ENCODE peak calls at places on chromosomes 6 and 20, in nine cellular contexts. A, G, N, Z, O, H, I, L and J are unnamed samples.

GRCh38 chr6:36358235-36358915 is 21.7 kb upstream of the BNIP5 start:
- DNase-seq in H (no peak), I (peak; percentile 42), N (peak; percentile 67), A (peak; percentile 87), Z (no peak), L (no peak), O (no peak), G (no peak), J (no peak)

GRCh38 chr6:131779304-131779703 is 28.5 kb upstream of the ENPP1 start:
- DNase-seq in I (no peak), Z (no peak), A (no peak), H (no peak), L (no peak), N (no peak), G (no peak), O (no peak), J (no peak)

GRCh38 chr6:41588083-41588482 is 41.9 kb downstream of the FOXP4 start:
- DNase-seq in Z (no peak), N (no peak), O (no peak), A (no peak), G (peak; percentile 5), I (no peak), L (no peak), H (no peak), J (no peak)

GRCh38 chr6:49004806-49005205 is 458.2 kb downstream of the MMUT start:
- DNase-seq in N (no peak), A (no peak), Z (no peak), O (no peak), H (no peak), L (no peak), G (no peak), I (no peak), J (no peak)

GRCh38 chr6:149228276-149228962 is 89.1 kb upstream of the TAB2 start:
- DNase-seq in A (peak; percentile 30), H (no peak), I (no peak), O (peak; percentile 13), N (no peak), L (no peak), G (peak; percentile 28), Z (no peak), J (no peak)

GRCh38 chr6:6920984-6921313 is 186.8 kb upstream of the RREB1 start:
- DNase-seq in I (no peak), N (no peak), O (no peak), G (no peak), A (no peak), Z (no peak), L (no peak), H (no peak), J (no peak)

GRCh38 chr6:170174124-170174770 is 116.6 kb downstream of the DLL1 start:
- DNase-seq in Z (no peak), A (no peak), I (no peak), H (no peak), L (peak; percentile 38), O (no peak), G (no peak), N (no peak), J (no peak)

GRCh38 chr6:123415844-123416468 is 220.8 kb downstream of the TRDN start:
- DNase-seq in O (peak; percentile 59), L (no peak), I (peak; percentile 37), Z (peak; percentile 38), H (peak; percentile 51), N (peak; percentile 52), A (peak; percentile 47), G (peak; percentile 59), J (peak; percentile 1)

GRCh38 chr6:111707773-111708172 is 102.1 kb upstream of the TRAF3IP2 start:
- DNase-seq in A (no peak), Z (no peak), I (no peak), G (no peak), L (no peak), N (no peak), O (no peak), H (no peak), J (no peak)

GRCh38 chr20:31260326-31260932 is 3.0 kb downstream of the DEFB115 start:
- DNase-seq in G (no peak), O (no peak), Z (peak; percentile 13), L (no peak), N (no peak), H (peak; percentile 21), A (no peak), I (no peak), J (no peak)

GRCh38 chr20:5402903-5403531 is 86.3 kb upstream of the PROKR2 start:
- DNase-seq in O (peak; percentile 6), A (no peak), L (no peak), Z (peak; percentile 39), I (peak; percentile 11), H (peak; percentile 27), N (peak; percentile 36), G (peak; percentile 66), J (no peak)

GRCh38 chr20:24470031-24470781 is 777 bp downstream of the SYNDIG1 start:
- DNase-seq in H (no peak), O (no peak), L (no peak), Z (no peak), G (no peak), A (peak; percentile 22), I (no peak), N (no peak), J (no peak)

GRCh38 chr20:24469116-24470030 is at the start of gene SYNDIG1:
- DNase-seq in O (peak; percentile 22), I (no peak), L (no peak), H (no peak), N (no peak), A (peak; percentile 19), G (peak; percentile 35), Z (no peak), J (no peak)

GRCh38 chr20:24465730-24466129 is 3.7 kb upstream of the SYNDIG1 start:
- DNase-seq in O (peak; percentile 78), N (no peak), G (no peak), Z (no peak), I (no peak), A (peak; percentile 71), L (no peak), H (no peak), J (no peak)

GRCh38 chr20:24470782-24471582 is 1.6 kb downstream of the SYNDIG1 start:
- DNase-seq in O (no peak), L (no peak), H (no peak), N (no peak), G (no peak), I (no peak), A (no peak), Z (no peak), J (no peak)

GRCh38 chr20:24468401-24469115 is 871 bp upstream of the SYNDIG1 start:
- DNase-seq in L (no peak), O (no peak), A (peak; percentile 16), N (no peak), H (no peak), G (no peak), Z (no peak), I (no peak), J (no peak)
- H3K4me3 ChIP-seq in L (no peak overlapping the region), O (no peak overlapping the region), A (no peak overlapping the region), N (peak overlapping the region; percentile 52), H (no peak overlapping the region), G (no peak overlapping the region), Z (peak overlapping the region; percentile 80), I (no peak overlapping the region), J (no peak overlapping the region)

GRCh38 chr6:139219746-139220145 is 72.1 kb downstream of the TXLNB start:
- DNase-seq in O (no peak), I (no peak), A (no peak), Z (no peak), N (no peak), G (no peak), H (no peak), L (no peak), J (no peak)
- H3K4me3 ChIP-seq in O (no peak overlapping the region), I (no peak overlapping the region), A (no peak overlapping the region), Z (no peak overlapping the region), N (no peak overlapping the region), G (no peak overlapping the region), H (no peak overlapping the region), L (no peak overlapping the region), J (no peak overlapping the region)

DNA sequence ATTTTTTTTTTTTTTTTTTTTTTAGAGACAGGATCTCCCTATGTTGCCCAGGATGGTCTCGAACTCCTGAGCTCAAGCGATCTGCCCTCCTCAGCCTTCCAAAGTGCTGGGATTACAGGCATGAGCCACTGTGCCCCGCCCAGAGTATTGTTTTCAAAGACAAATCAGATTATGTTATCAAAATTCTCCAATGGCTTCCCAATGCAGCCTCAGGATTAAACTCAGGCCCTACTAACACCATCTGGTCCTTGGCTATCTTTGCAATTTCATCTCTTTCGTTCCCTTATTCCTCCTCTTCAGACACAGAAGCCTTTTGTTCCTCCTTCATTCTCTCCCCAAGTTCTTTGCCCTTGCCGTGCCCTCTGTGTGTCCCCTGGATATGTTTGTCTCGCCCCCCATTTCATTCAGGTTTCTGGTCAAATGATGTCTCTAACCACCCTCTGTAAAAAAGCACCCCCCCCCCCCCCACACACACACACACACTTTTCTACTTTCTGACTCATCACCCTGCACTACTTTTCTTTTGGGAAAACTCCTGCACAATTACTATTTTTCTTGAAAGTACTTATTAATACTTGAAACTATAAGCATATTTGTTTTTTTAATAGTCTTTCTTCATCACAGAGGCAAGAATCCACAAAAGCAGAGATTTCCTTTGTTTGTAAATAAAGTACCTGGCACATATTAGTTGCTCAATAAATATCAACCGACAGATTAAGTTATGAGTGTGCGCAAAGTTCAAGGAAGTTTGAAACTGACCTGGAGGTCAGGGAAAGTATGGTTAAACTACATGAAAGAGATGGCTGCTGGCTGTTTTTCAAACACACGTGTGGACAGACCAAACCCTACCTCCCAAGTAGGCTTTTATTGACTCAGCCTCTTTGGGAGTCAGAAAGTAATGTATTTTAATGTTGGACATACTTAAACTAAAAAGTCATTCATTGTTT is 16.7 kb downstream of the BTN1A1 start:
- DNase-seq in I (peak; percentile 15), Z (no peak), N (no peak), O (no peak), A (no peak), G (no peak), L (no peak), H (no peak), J (no peak)
- H3K4me3 ChIP-seq in I (no peak overlapping the region), Z (no peak overlapping the region), N (no peak overlapping the region), O (no peak overlapping the region), A (no peak overlapping the region), G (no peak overlapping the region), L (no peak overlapping the region), H (no peak overlapping the region), J (no peak overlapping the region)

GRCh38 chr20:15561707-15562106 is 1011.5 kb downstream of the KIF16B start:
- DNase-seq in A (no peak), N (no peak), H (no peak), O (no peak), Z (peak; percentile 18), G (no peak), I (no peak), L (no peak), J (no peak)
- H3K4me3 ChIP-seq in A (no peak overlapping the region), N (no peak overlapping the region), H (no peak overlapping the region), O (no peak overlapping the region), Z (no peak overlapping the region), G (no peak overlapping the region), I (no peak overlapping the region), L (no peak overlapping the region), J (no peak overlapping the region)